ENCODE peak calls at places on chromosomes 4 and X, in five cellular contexts. One of them, this sample, is unnamed.

GRCh38 chr4:2792711-2793577 is at the start of gene SH3BP2:
- DNase-seq in SK-N-SH: peak
- DNase-seq in WERI-Rb-1: peak
- DNase-seq in choroid plexus epithelial cell: peak
- DNase-seq in GM12864: no peak
- DNase-seq in this sample: peak

GRCh38 chr4:114193625-114194399 is 214.4 kb upstream of the ARSJ start:
- DNase-seq in choroid plexus epithelial cell: no peak
- DNase-seq in WERI-Rb-1: no peak
- DNase-seq in SK-N-SH: no peak
- DNase-seq in GM12864: no peak
- DNase-seq in this sample: no peak

GRCh38 chr4:27270435-27270834 is 409.8 kb downstream of the STIM2 start:
- DNase-seq in WERI-Rb-1: no peak
- DNase-seq in GM12864: no peak
- DNase-seq in SK-N-SH: no peak
- DNase-seq in choroid plexus epithelial cell: no peak
- DNase-seq in this sample: peak

GRCh38 chrX:20527458-20528099 is 260.9 kb upstream of the RPS6KA3 start:
- DNase-seq in choroid plexus epithelial cell: peak
- DNase-seq in GM12864: no peak
- DNase-seq in WERI-Rb-1: no peak
- DNase-seq in SK-N-SH: peak
- DNase-seq in this sample: peak

GRCh38 chr4:20356565-20356964 is 104.9 kb downstream of the SLIT2 start:
- DNase-seq in GM12864: no peak
- DNase-seq in WERI-Rb-1: peak
- DNase-seq in SK-N-SH: peak
- DNase-seq in choroid plexus epithelial cell: peak
- DNase-seq in this sample: no peak

GRCh38 chr4:6873291-6873690 is 36.3 kb upstream of the TBC1D14 start:
- DNase-seq in GM12864: no peak
- DNase-seq in SK-N-SH: no peak
- DNase-seq in choroid plexus epithelial cell: peak
- DNase-seq in WERI-Rb-1: no peak
- DNase-seq in this sample: peak

GRCh38 chrX:1384738-1385250 is 7.1 kb downstream of the SLC25A6 start:
- DNase-seq in GM12864: no peak
- DNase-seq in SK-N-SH: peak
- DNase-seq in choroid plexus epithelial cell: no peak
- DNase-seq in WERI-Rb-1: no peak
- DNase-seq in this sample: no peak

GRCh38 chr4:152942346-152942745 is 6.2 kb downstream of the FHDC1 start:
- DNase-seq in SK-N-SH: no peak
- DNase-seq in WERI-Rb-1: no peak
- DNase-seq in choroid plexus epithelial cell: no peak
- DNase-seq in GM12864: no peak
- DNase-seq in this sample: no peak

GRCh38 chr4:100246697-100247096 is 56.4 kb upstream of the DDIT4L start:
- DNase-seq in SK-N-SH: no peak
- DNase-seq in WERI-Rb-1: no peak
- DNase-seq in choroid plexus epithelial cell: no peak
- DNase-seq in GM12864: no peak
- DNase-seq in this sample: no peak

GRCh38 chrX:81174286-81174685 is 27.4 kb downstream of the HMGN5 start:
- DNase-seq in SK-N-SH: no peak
- DNase-seq in WERI-Rb-1: no peak
- DNase-seq in GM12864: no peak
- DNase-seq in choroid plexus epithelial cell: peak
- DNase-seq in this sample: peak
- TF ChIP-seq CTCF in SK-N-SH: peak
- TF ChIP-seq CTCF in WERI-Rb-1: no peak
- TF ChIP-seq CTCF in GM12864: peak
- TF ChIP-seq CTCF in choroid plexus epithelial cell: peak
- TF ChIP-seq CTCF in this sample: peak

GRCh38 chrX:79366888-79367749 is at the start of gene ITM2A:
- DNase-seq in SK-N-SH: peak
- DNase-seq in WERI-Rb-1: no peak
- DNase-seq in GM12864: no peak
- DNase-seq in choroid plexus epithelial cell: peak
- DNase-seq in this sample: no peak
- TF ChIP-seq CTCF in SK-N-SH: no peak
- TF ChIP-seq CTCF in WERI-Rb-1: no peak
- TF ChIP-seq CTCF in GM12864: no peak
- TF ChIP-seq CTCF in choroid plexus epithelial cell: no peak
- TF ChIP-seq CTCF in this sample: no peak

GRCh38 chrX:2707334-2707760 is 16.3 kb downstream of the CD99 start:
- DNase-seq in choroid plexus epithelial cell: peak
- DNase-seq in SK-N-SH: peak
- DNase-seq in WERI-Rb-1: peak
- DNase-seq in GM12864: peak
- DNase-seq in this sample: peak
- TF ChIP-seq CTCF in choroid plexus epithelial cell: peak
- TF ChIP-seq CTCF in SK-N-SH: no peak
- TF ChIP-seq CTCF in WERI-Rb-1: no peak
- TF ChIP-seq CTCF in GM12864: no peak
- TF ChIP-seq CTCF in this sample: no peak

GRCh38 chrX:135632353-135632752 is 81.1 kb upstream of the CT45A1 start:
- DNase-seq in choroid plexus epithelial cell: no peak
- DNase-seq in SK-N-SH: no peak
- DNase-seq in GM12864: peak
- DNase-seq in WERI-Rb-1: no peak
- DNase-seq in this sample: peak
- TF ChIP-seq CTCF in choroid plexus epithelial cell: no peak
- TF ChIP-seq CTCF in SK-N-SH: no peak
- TF ChIP-seq CTCF in GM12864: no peak
- TF ChIP-seq CTCF in WERI-Rb-1: no peak
- TF ChIP-seq CTCF in this sample: peak

GRCh38 chrX:12901486-12901885 is 4.9 kb upstream of the TLR8 start:
- DNase-seq in choroid plexus epithelial cell: peak
- DNase-seq in SK-N-SH: peak
- DNase-seq in GM12864: no peak
- DNase-seq in WERI-Rb-1: peak
- DNase-seq in this sample: peak
- TF ChIP-seq CTCF in choroid plexus epithelial cell: peak
- TF ChIP-seq CTCF in SK-N-SH: peak
- TF ChIP-seq CTCF in GM12864: peak
- TF ChIP-seq CTCF in WERI-Rb-1: peak
- TF ChIP-seq CTCF in this sample: peak

GRCh38 chrX:15469613-15470012 is 23.5 kb downstream of the PIR start:
- DNase-seq in WERI-Rb-1: no peak
- DNase-seq in choroid plexus epithelial cell: no peak
- DNase-seq in SK-N-SH: no peak
- DNase-seq in GM12864: no peak
- DNase-seq in this sample: no peak

GRCh38 chrX:15465347-15465746 is 27.8 kb downstream of the PIR start:
- DNase-seq in GM12864: no peak
- DNase-seq in choroid plexus epithelial cell: no peak
- DNase-seq in SK-N-SH: peak
- DNase-seq in WERI-Rb-1: no peak
- DNase-seq in this sample: no peak

GRCh38 chrX:15468036-15468435 is 25.1 kb downstream of the PIR start:
- DNase-seq in choroid plexus epithelial cell: peak
- DNase-seq in WERI-Rb-1: no peak
- DNase-seq in GM12864: no peak
- DNase-seq in SK-N-SH: peak
- DNase-seq in this sample: peak

GRCh38 chrX:15464704-15465103 is 28.4 kb downstream of the PIR start:
- DNase-seq in choroid plexus epithelial cell: no peak
- DNase-seq in WERI-Rb-1: no peak
- DNase-seq in SK-N-SH: no peak
- DNase-seq in GM12864: no peak
- DNase-seq in this sample: peak

GRCh38 chrX:15465896-15466651 is 27.1 kb downstream of the PIR start:
- DNase-seq in WERI-Rb-1: peak
- DNase-seq in GM12864: no peak
- DNase-seq in SK-N-SH: no peak
- DNase-seq in choroid plexus epithelial cell: peak
- DNase-seq in this sample: peak
- TF ChIP-seq CTCF in WERI-Rb-1: peak
- TF ChIP-seq CTCF in GM12864: peak
- TF ChIP-seq CTCF in SK-N-SH: peak
- TF ChIP-seq CTCF in choroid plexus epithelial cell: peak
- TF ChIP-seq CTCF in this sample: peak

DNA sequence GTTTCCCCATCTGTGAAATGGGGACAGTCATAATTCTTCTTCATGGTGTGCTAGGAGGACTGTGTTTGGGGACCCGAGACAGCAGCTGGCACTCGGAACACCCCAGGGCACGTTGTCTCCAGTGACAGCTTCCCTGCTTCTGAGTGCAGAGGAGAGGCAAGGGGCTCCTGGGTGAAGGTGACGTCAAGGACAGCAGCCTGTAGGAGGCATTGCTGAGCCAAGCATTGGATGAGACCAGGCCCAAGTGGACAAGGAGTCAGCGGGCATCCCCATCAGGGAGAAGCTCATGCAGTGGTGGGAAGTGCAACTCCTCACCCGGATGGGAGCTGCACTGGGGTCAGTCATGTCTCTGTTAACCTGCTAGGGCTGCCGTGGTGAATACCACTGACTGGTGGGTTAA is 46.1 kb downstream of the EVC start:
- DNase-seq in WERI-Rb-1: no peak
- DNase-seq in choroid plexus epithelial cell: no peak
- DNase-seq in GM12864: no peak
- DNase-seq in SK-N-SH: no peak
- DNase-seq in this sample: no peak
- TF ChIP-seq CTCF in WERI-Rb-1: peak
- TF ChIP-seq CTCF in choroid plexus epithelial cell: no peak
- TF ChIP-seq CTCF in GM12864: no peak
- TF ChIP-seq CTCF in SK-N-SH: no peak
- TF ChIP-seq CTCF in this sample: no peak

DNA sequence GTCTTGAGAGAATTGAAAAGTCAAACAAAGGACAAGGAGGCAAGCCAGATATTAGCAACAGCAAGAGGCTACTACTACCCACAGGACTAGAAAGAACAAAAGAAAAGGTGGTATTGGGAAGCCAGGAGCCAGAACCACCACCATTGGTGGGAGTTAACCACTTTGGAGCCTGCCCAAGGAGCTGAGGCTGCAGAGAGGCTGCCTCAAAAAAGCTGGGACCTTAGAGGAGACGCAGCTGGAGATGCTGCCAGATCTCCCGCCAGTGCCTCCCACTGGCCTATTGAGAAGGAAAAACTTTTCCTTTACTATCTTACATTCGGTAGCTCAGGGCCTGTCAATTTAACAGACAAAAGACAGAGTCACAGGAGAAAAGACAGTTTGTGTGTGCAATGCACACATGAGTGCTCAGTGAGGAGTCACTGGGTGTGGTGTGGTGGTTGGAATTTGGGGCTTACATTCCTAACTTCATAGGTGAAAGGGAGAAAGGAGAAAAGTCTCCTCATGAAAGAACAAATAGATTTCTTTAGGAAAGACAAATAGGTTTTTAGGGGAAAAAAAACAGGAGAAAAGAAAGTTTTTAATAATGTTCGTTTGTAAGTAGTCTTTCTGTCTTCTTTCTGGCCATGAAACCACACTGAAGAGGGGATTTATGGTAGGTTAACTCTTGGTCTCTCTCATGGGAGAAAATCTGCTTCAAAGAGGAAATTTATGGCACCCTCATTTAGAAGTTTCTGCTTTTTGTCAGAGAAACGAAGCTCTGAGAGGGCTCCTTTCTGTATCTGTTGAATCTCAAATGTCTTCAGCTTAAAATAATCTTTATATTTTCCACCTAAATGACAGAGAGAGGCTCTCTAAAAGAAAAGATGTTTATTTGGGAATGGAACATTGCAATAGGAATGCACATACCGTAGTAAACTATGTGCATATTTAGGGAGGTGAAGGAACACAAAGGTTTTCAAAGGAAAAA is 52.6 kb upstream of the HPSE start:
- DNase-seq in choroid plexus epithelial cell: no peak
- DNase-seq in WERI-Rb-1: no peak
- DNase-seq in GM12864: no peak
- DNase-seq in SK-N-SH: no peak
- DNase-seq in this sample: peak
- TF ChIP-seq CTCF in choroid plexus epithelial cell: no peak
- TF ChIP-seq CTCF in WERI-Rb-1: no peak
- TF ChIP-seq CTCF in GM12864: no peak
- TF ChIP-seq CTCF in SK-N-SH: no peak
- TF ChIP-seq CTCF in this sample: no peak